ENCODE peak calls at places on chromosomes 6 and 20, in four cellular contexts. One of them, this sample, is unnamed.

GRCh38 chr6:151075527-151075926 is 164.2 kb upstream of the AKAP12 start:
- DNase-seq in HCT116: no peak
- DNase-seq in K562: no peak
- DNase-seq in HepG2: no peak
- DNase-seq in this sample: no peak

GRCh38 chr6:75268988-75269354 is 15.6 kb downstream of the TMEM30A start:
- DNase-seq in HepG2: no peak
- DNase-seq in K562: no peak
- DNase-seq in HCT116: no peak
- DNase-seq in this sample: no peak

GRCh38 chr6:96499781-96500180 is 21.8 kb upstream of the UFL1 start:
- DNase-seq in K562: no peak
- DNase-seq in HepG2: no peak
- DNase-seq in HCT116: no peak
- DNase-seq in this sample: no peak

GRCh38 chr20:50532231-50532630 is 22.0 kb downstream of the PTPN1 start:
- DNase-seq in K562: no peak
- DNase-seq in HepG2: no peak
- DNase-seq in HCT116: no peak
- DNase-seq in this sample: no peak

GRCh38 chr6:10603265-10603664 is 82.1 kb downstream of the GCNT2 start:
- DNase-seq in K562: no peak
- DNase-seq in HCT116: no peak
- DNase-seq in HepG2: no peak
- DNase-seq in this sample: no peak

GRCh38 chr20:50181344-50181743 is 9.3 kb upstream of the CEBPB start:
- DNase-seq in HepG2: no peak
- DNase-seq in HCT116: no peak
- DNase-seq in K562: no peak
- DNase-seq in this sample: no peak

GRCh38 chr20:46622125-46622524 is 29.1 kb downstream of the SLC13A3 start:
- DNase-seq in HepG2: no peak
- DNase-seq in HCT116: no peak
- DNase-seq in K562: no peak
- DNase-seq in this sample: no peak

GRCh38 chr6:53894086-53894485 is 99.3 kb downstream of the LRRC1 start:
- DNase-seq in HCT116: no peak
- DNase-seq in K562: peak
- DNase-seq in HepG2: no peak
- DNase-seq in this sample: no peak

GRCh38 chr6:82348130-82348529 is 15.5 kb upstream of the TPBG start:
- DNase-seq in HepG2: no peak
- DNase-seq in HCT116: no peak
- DNase-seq in K562: peak
- DNase-seq in this sample: no peak

GRCh38 chr20:21499641-21500040 is 14.2 kb downstream of the NKX2-2 start:
- DNase-seq in HCT116: no peak
- DNase-seq in HepG2: no peak
- DNase-seq in K562: no peak
- DNase-seq in this sample: no peak

GRCh38 chr20:6525447-6526303 is 241.8 kb upstream of the BMP2 start:
- DNase-seq in K562: no peak
- DNase-seq in HCT116: no peak
- DNase-seq in HepG2: no peak
- DNase-seq in this sample: no peak

GRCh38 chr6:140857734-140858380 is 1274.9 kb upstream of the GJE1 start:
- DNase-seq in K562: no peak
- DNase-seq in HCT116: peak
- DNase-seq in HepG2: no peak
- DNase-seq in this sample: peak
- TF ChIP-seq TCF7L2 in K562: no peak
- TF ChIP-seq TCF7L2 in HCT116: no peak
- TF ChIP-seq TCF7L2 in HepG2: no peak
- TF ChIP-seq TCF7L2 in this sample: no peak

GRCh38 chr6:159761135-159761872 is 541 bp upstream of the ACAT2 start:
- DNase-seq in HCT116: no peak
- DNase-seq in K562: peak
- DNase-seq in HepG2: peak
- DNase-seq in this sample: no peak

GRCh38 chr6:159761873-159762680 is at the start of gene ACAT2:
- DNase-seq in HCT116: peak
- DNase-seq in HepG2: peak
- DNase-seq in K562: peak
- DNase-seq in this sample: peak

GRCh38 chr6:159762681-159763293 is 942 bp downstream of the ACAT2 start:
- DNase-seq in HCT116: no peak
- DNase-seq in K562: peak
- DNase-seq in HepG2: peak
- DNase-seq in this sample: no peak

GRCh38 chr6:159759645-159760044 is 2.2 kb upstream of the ACAT2 start:
- DNase-seq in HepG2: no peak
- DNase-seq in K562: no peak
- DNase-seq in HCT116: no peak
- DNase-seq in this sample: no peak

GRCh38 chr6:159760602-159761057 is 1.2 kb upstream of the ACAT2 start:
- DNase-seq in K562: no peak
- DNase-seq in HepG2: peak
- DNase-seq in HCT116: no peak
- DNase-seq in this sample: no peak
- TF ChIP-seq TCF7L2 in K562: no peak
- TF ChIP-seq TCF7L2 in HepG2: no peak
- TF ChIP-seq TCF7L2 in HCT116: no peak
- TF ChIP-seq TCF7L2 in this sample: no peak

GRCh38 chr6:137827977-137828815 is 38.9 kb upstream of the TNFAIP3 start:
- DNase-seq in HepG2: no peak
- DNase-seq in K562: no peak
- DNase-seq in HCT116: no peak
- DNase-seq in this sample: no peak

GRCh38 chr6:137832110-137832509 is 34.9 kb upstream of the TNFAIP3 start:
- DNase-seq in K562: peak
- DNase-seq in HepG2: no peak
- DNase-seq in HCT116: peak
- DNase-seq in this sample: no peak

GRCh38 chr6:137827411-137827940 is 39.6 kb upstream of the TNFAIP3 start:
- DNase-seq in HCT116: no peak
- DNase-seq in K562: no peak
- DNase-seq in HepG2: no peak
- DNase-seq in this sample: no peak

GRCh38 chr6:137829641-137830083 is 37.4 kb upstream of the TNFAIP3 start:
- DNase-seq in HCT116: no peak
- DNase-seq in K562: peak
- DNase-seq in HepG2: no peak
- DNase-seq in this sample: no peak

GRCh38 chr6:137830562-137830961 is 36.5 kb upstream of the TNFAIP3 start:
- DNase-seq in K562: no peak
- DNase-seq in HepG2: no peak
- DNase-seq in HCT116: no peak
- DNase-seq in this sample: no peak
- TF ChIP-seq TCF7L2 in K562: no peak
- TF ChIP-seq TCF7L2 in HepG2: no peak
- TF ChIP-seq TCF7L2 in HCT116: no peak
- TF ChIP-seq TCF7L2 in this sample: no peak

GRCh38 chr6:16836186-16836981 is 75.1 kb upstream of the ATXN1 start:
- DNase-seq in HepG2: no peak
- DNase-seq in HCT116: no peak
- DNase-seq in K562: no peak
- DNase-seq in this sample: no peak
- TF ChIP-seq TCF7L2 in HepG2: no peak
- TF ChIP-seq TCF7L2 in HCT116: no peak
- TF ChIP-seq TCF7L2 in K562: no peak
- TF ChIP-seq TCF7L2 in this sample: no peak

DNA sequence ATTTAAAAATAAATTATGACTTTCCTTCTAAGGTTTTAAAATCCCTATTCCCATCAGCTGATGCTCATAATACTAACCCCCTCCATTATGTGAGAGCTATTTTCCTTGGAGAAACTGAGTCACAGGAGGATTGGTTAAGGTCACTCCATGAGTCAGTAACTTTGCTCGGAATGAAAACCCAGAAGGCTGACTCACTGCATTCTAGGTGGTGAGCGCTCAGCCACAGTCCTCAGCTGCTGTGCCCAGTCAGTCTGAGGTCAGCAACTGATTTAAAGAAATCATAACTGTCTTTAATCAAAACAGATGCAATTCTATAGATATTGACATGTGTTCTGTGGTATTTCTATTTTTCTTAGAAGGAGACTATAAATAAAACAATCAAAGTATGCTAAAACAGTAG is 359.2 kb downstream of the GJA1 start:
- DNase-seq in HepG2: no peak
- DNase-seq in HCT116: peak
- DNase-seq in K562: no peak
- DNase-seq in this sample: peak
- TF ChIP-seq TCF7L2 in HepG2: no peak
- TF ChIP-seq TCF7L2 in HCT116: no peak
- TF ChIP-seq TCF7L2 in K562: no peak
- TF ChIP-seq TCF7L2 in this sample: no peak

GRCh38 chr6:41966961-41967311 is 25.3 kb upstream of the CCND3 start:
- DNase-seq in HCT116: peak
- DNase-seq in HepG2: peak
- DNase-seq in K562: peak
- DNase-seq in this sample: no peak
- TF ChIP-seq TCF7L2 in HCT116: no peak
- TF ChIP-seq TCF7L2 in HepG2: no peak
- TF ChIP-seq TCF7L2 in K562: no peak
- TF ChIP-seq TCF7L2 in this sample: no peak